ENCODE peak calls at places on chromosomes 2 and 18, in ten cellular contexts. One of them, this sample, is unnamed.

GRCh38 chr2:112345030-112346027 is 69.9 kb downstream of the ZC3H6 start:
- ATAC-seq in right cardiac atrium: no peak
- ATAC-seq in left colon: no peak
- ATAC-seq in K562: peak; percentile 87
- ATAC-seq in activated T-cell treated with anti-CD3 and anti-CD28 coated beads, Interleukin-2, amount 50 U/mL, for 72 hours: no peak
- ATAC-seq in upper lobe of right lung: no peak
- ATAC-seq in HCT116: peak; percentile 77
- ATAC-seq in omental fat pad: no peak
- ATAC-seq in activated CD8-positive, alpha-beta T cell treated with anti-CD3 and anti-CD28 coated beads for 36 hours: no peak
- ATAC-seq in left ventricle myocardium superior: no peak
- ATAC-seq in this sample: no peak

GRCh38 chr2:64542071-64543005 is 18.2 kb downstream of the AFTPH start:
- ATAC-seq in HCT116: no peak
- ATAC-seq in left colon: peak; percentile 81
- ATAC-seq in left ventricle myocardium superior: no peak
- ATAC-seq in right cardiac atrium: no peak
- ATAC-seq in omental fat pad: no peak
- ATAC-seq in activated CD8-positive, alpha-beta T cell treated with anti-CD3 and anti-CD28 coated beads for 36 hours: no peak
- ATAC-seq in upper lobe of right lung: no peak
- ATAC-seq in K562: no peak
- ATAC-seq in activated T-cell treated with anti-CD3 and anti-CD28 coated beads, Interleukin-2, amount 50 U/mL, for 72 hours: no peak
- ATAC-seq in this sample: no peak

GRCh38 chr2:128282976-128283810 is 35.5 kb downstream of the HS6ST1 start:
- ATAC-seq in activated T-cell treated with anti-CD3 and anti-CD28 coated beads, Interleukin-2, amount 50 U/mL, for 72 hours: no peak
- ATAC-seq in activated CD8-positive, alpha-beta T cell treated with anti-CD3 and anti-CD28 coated beads for 36 hours: no peak
- ATAC-seq in K562: peak; percentile 83
- ATAC-seq in right cardiac atrium: no peak
- ATAC-seq in left ventricle myocardium superior: peak; percentile 37
- ATAC-seq in upper lobe of right lung: no peak
- ATAC-seq in HCT116: no peak
- ATAC-seq in left colon: no peak
- ATAC-seq in omental fat pad: no peak
- ATAC-seq in this sample: no peak

GRCh38 chr2:106030287-106031268 is 163.5 kb downstream of the UXS1 start:
- ATAC-seq in HCT116: no peak
- ATAC-seq in upper lobe of right lung: peak; percentile 74
- ATAC-seq in omental fat pad: peak; percentile 75
- ATAC-seq in K562: no peak
- ATAC-seq in right cardiac atrium: peak; percentile 82
- ATAC-seq in left colon: peak; percentile 66
- ATAC-seq in activated CD8-positive, alpha-beta T cell treated with anti-CD3 and anti-CD28 coated beads for 36 hours: peak; percentile 95
- ATAC-seq in activated T-cell treated with anti-CD3 and anti-CD28 coated beads, Interleukin-2, amount 50 U/mL, for 72 hours: peak; percentile 89
- ATAC-seq in left ventricle myocardium superior: peak; percentile 91
- ATAC-seq in this sample: peak; percentile 59

GRCh38 chr2:201854221-201854801 is 48.0 kb downstream of the CDK15 start:
- ATAC-seq in activated CD8-positive, alpha-beta T cell treated with anti-CD3 and anti-CD28 coated beads for 36 hours: no peak
- ATAC-seq in activated T-cell treated with anti-CD3 and anti-CD28 coated beads, Interleukin-2, amount 50 U/mL, for 72 hours: peak; percentile 51
- ATAC-seq in HCT116: peak; percentile 47
- ATAC-seq in left colon: no peak
- ATAC-seq in left ventricle myocardium superior: no peak
- ATAC-seq in right cardiac atrium: no peak
- ATAC-seq in K562: no peak
- ATAC-seq in upper lobe of right lung: no peak
- ATAC-seq in omental fat pad: no peak
- ATAC-seq in this sample: no peak

GRCh38 chr2:218710334-218710686 is 325 bp upstream of the TTLL4 start:
- ATAC-seq in right cardiac atrium: no peak
- ATAC-seq in K562: peak; percentile 2
- ATAC-seq in omental fat pad: no peak
- ATAC-seq in left ventricle myocardium superior: peak; percentile 2
- ATAC-seq in activated CD8-positive, alpha-beta T cell treated with anti-CD3 and anti-CD28 coated beads for 36 hours: no peak
- ATAC-seq in upper lobe of right lung: no peak
- ATAC-seq in HCT116: peak; percentile 1
- ATAC-seq in left colon: no peak
- ATAC-seq in activated T-cell treated with anti-CD3 and anti-CD28 coated beads, Interleukin-2, amount 50 U/mL, for 72 hours: no peak
- ATAC-seq in this sample: no peak

GRCh38 chr2:38535404-38535744 is 67.4 kb downstream of the HNRNPLL start:
- ATAC-seq in activated CD8-positive, alpha-beta T cell treated with anti-CD3 and anti-CD28 coated beads for 36 hours: no peak
- ATAC-seq in omental fat pad: peak; percentile 5
- ATAC-seq in right cardiac atrium: no peak
- ATAC-seq in activated T-cell treated with anti-CD3 and anti-CD28 coated beads, Interleukin-2, amount 50 U/mL, for 72 hours: no peak
- ATAC-seq in HCT116: no peak
- ATAC-seq in left colon: no peak
- ATAC-seq in K562: no peak
- ATAC-seq in upper lobe of right lung: no peak
- ATAC-seq in left ventricle myocardium superior: peak; percentile 5
- ATAC-seq in this sample: no peak

GRCh38 chr2:25567406-25567805 is 106.0 kb downstream of the DTNB start:
- ATAC-seq in omental fat pad: no peak
- ATAC-seq in left colon: peak; percentile 82
- ATAC-seq in activated T-cell treated with anti-CD3 and anti-CD28 coated beads, Interleukin-2, amount 50 U/mL, for 72 hours: peak; percentile 43
- ATAC-seq in HCT116: peak; percentile 66
- ATAC-seq in activated CD8-positive, alpha-beta T cell treated with anti-CD3 and anti-CD28 coated beads for 36 hours: peak; percentile 68
- ATAC-seq in right cardiac atrium: no peak
- ATAC-seq in upper lobe of right lung: peak; percentile 78
- ATAC-seq in K562: peak; percentile 71
- ATAC-seq in left ventricle myocardium superior: peak; percentile 63
- ATAC-seq in this sample: peak; percentile 66

GRCh38 chr2:232697807-232698110 is 628 bp downstream of the GIGYF2 start:
- ATAC-seq in activated T-cell treated with anti-CD3 and anti-CD28 coated beads, Interleukin-2, amount 50 U/mL, for 72 hours: no peak
- ATAC-seq in activated CD8-positive, alpha-beta T cell treated with anti-CD3 and anti-CD28 coated beads for 36 hours: no peak
- ATAC-seq in left ventricle myocardium superior: peak; percentile 22
- ATAC-seq in omental fat pad: peak; percentile 31
- ATAC-seq in K562: peak; percentile 67
- ATAC-seq in upper lobe of right lung: no peak
- ATAC-seq in HCT116: no peak
- ATAC-seq in left colon: no peak
- ATAC-seq in right cardiac atrium: peak; percentile 39
- ATAC-seq in this sample: no peak

GRCh38 chr2:28683100-28683706 is 68.4 kb upstream of the PPP1CB start:
- ATAC-seq in omental fat pad: no peak
- ATAC-seq in HCT116: peak; percentile 77
- ATAC-seq in activated CD8-positive, alpha-beta T cell treated with anti-CD3 and anti-CD28 coated beads for 36 hours: no peak
- ATAC-seq in left colon: peak; percentile 64
- ATAC-seq in activated T-cell treated with anti-CD3 and anti-CD28 coated beads, Interleukin-2, amount 50 U/mL, for 72 hours: no peak
- ATAC-seq in right cardiac atrium: peak; percentile 82
- ATAC-seq in K562: peak; percentile 87
- ATAC-seq in upper lobe of right lung: peak; percentile 71
- ATAC-seq in left ventricle myocardium superior: peak; percentile 92
- ATAC-seq in this sample: no peak

GRCh38 chr18:56576826-56577573 is 61.4 kb downstream of the TXNL1 start:
- ATAC-seq in activated CD8-positive, alpha-beta T cell treated with anti-CD3 and anti-CD28 coated beads for 36 hours: no peak
- ATAC-seq in K562: no peak
- ATAC-seq in upper lobe of right lung: no peak
- ATAC-seq in left colon: no peak
- ATAC-seq in left ventricle myocardium superior: peak; percentile 92
- ATAC-seq in HCT116: no peak
- ATAC-seq in right cardiac atrium: peak; percentile 77
- ATAC-seq in omental fat pad: no peak
- ATAC-seq in activated T-cell treated with anti-CD3 and anti-CD28 coated beads, Interleukin-2, amount 50 U/mL, for 72 hours: no peak
- ATAC-seq in this sample: no peak

GRCh38 chr2:159108178-159108893 is 139.9 kb downstream of the TANC1 start:
- ATAC-seq in activated T-cell treated with anti-CD3 and anti-CD28 coated beads, Interleukin-2, amount 50 U/mL, for 72 hours: no peak
- ATAC-seq in activated CD8-positive, alpha-beta T cell treated with anti-CD3 and anti-CD28 coated beads for 36 hours: no peak
- ATAC-seq in upper lobe of right lung: no peak
- ATAC-seq in left colon: no peak
- ATAC-seq in HCT116: no peak
- ATAC-seq in left ventricle myocardium superior: peak; percentile 79
- ATAC-seq in omental fat pad: no peak
- ATAC-seq in right cardiac atrium: peak; percentile 75
- ATAC-seq in K562: no peak
- ATAC-seq in this sample: peak; percentile 86

GRCh38 chr2:75896779-75897366 is 186.2 kb upstream of the GCFC2 start:
- ATAC-seq in left colon: peak; percentile 54
- ATAC-seq in omental fat pad: no peak
- ATAC-seq in activated CD8-positive, alpha-beta T cell treated with anti-CD3 and anti-CD28 coated beads for 36 hours: no peak
- ATAC-seq in activated T-cell treated with anti-CD3 and anti-CD28 coated beads, Interleukin-2, amount 50 U/mL, for 72 hours: no peak
- ATAC-seq in K562: peak; percentile 81
- ATAC-seq in HCT116: no peak
- ATAC-seq in upper lobe of right lung: peak; percentile 68
- ATAC-seq in right cardiac atrium: no peak
- ATAC-seq in left ventricle myocardium superior: no peak
- ATAC-seq in this sample: no peak

GRCh38 chr18:63208676-63209075 is 110.9 kb downstream of the BCL2 start:
- ATAC-seq in right cardiac atrium: peak; percentile 51
- ATAC-seq in activated CD8-positive, alpha-beta T cell treated with anti-CD3 and anti-CD28 coated beads for 36 hours: no peak
- ATAC-seq in HCT116: no peak
- ATAC-seq in omental fat pad: no peak
- ATAC-seq in K562: no peak
- ATAC-seq in left ventricle myocardium superior: peak; percentile 68
- ATAC-seq in upper lobe of right lung: no peak
- ATAC-seq in activated T-cell treated with anti-CD3 and anti-CD28 coated beads, Interleukin-2, amount 50 U/mL, for 72 hours: no peak
- ATAC-seq in left colon: no peak
- ATAC-seq in this sample: no peak

GRCh38 chr2:18491577-18491976 is 68.9 kb downstream of the RDH14 start:
- ATAC-seq in HCT116: no peak
- ATAC-seq in omental fat pad: no peak
- ATAC-seq in left colon: no peak
- ATAC-seq in right cardiac atrium: no peak
- ATAC-seq in activated CD8-positive, alpha-beta T cell treated with anti-CD3 and anti-CD28 coated beads for 36 hours: no peak
- ATAC-seq in activated T-cell treated with anti-CD3 and anti-CD28 coated beads, Interleukin-2, amount 50 U/mL, for 72 hours: no peak
- ATAC-seq in K562: no peak
- ATAC-seq in upper lobe of right lung: no peak
- ATAC-seq in left ventricle myocardium superior: no peak
- ATAC-seq in this sample: no peak

GRCh38 chr2:74513605-74514367 is 464 bp upstream of the TLX2 start:
- ATAC-seq in right cardiac atrium: no peak
- ATAC-seq in left ventricle myocardium superior: no peak
- ATAC-seq in left colon: peak; percentile 5
- ATAC-seq in activated T-cell treated with anti-CD3 and anti-CD28 coated beads, Interleukin-2, amount 50 U/mL, for 72 hours: peak; percentile 49
- ATAC-seq in HCT116: no peak
- ATAC-seq in upper lobe of right lung: no peak
- ATAC-seq in activated CD8-positive, alpha-beta T cell treated with anti-CD3 and anti-CD28 coated beads for 36 hours: peak; percentile 22
- ATAC-seq in K562: no peak
- ATAC-seq in omental fat pad: no peak
- ATAC-seq in this sample: no peak

GRCh38 chr18:21109936-21110666 is 1.5 kb downstream of the ROCK1 start:
- ATAC-seq in activated CD8-positive, alpha-beta T cell treated with anti-CD3 and anti-CD28 coated beads for 36 hours: no peak
- ATAC-seq in HCT116: no peak
- ATAC-seq in left ventricle myocardium superior: no peak
- ATAC-seq in left colon: no peak
- ATAC-seq in K562: peak; percentile 1
- ATAC-seq in omental fat pad: no peak
- ATAC-seq in right cardiac atrium: no peak
- ATAC-seq in activated T-cell treated with anti-CD3 and anti-CD28 coated beads, Interleukin-2, amount 50 U/mL, for 72 hours: peak; percentile 10
- ATAC-seq in upper lobe of right lung: no peak
- ATAC-seq in this sample: no peak

GRCh38 chr2:58032016-58032750 is 14.4 kb upstream of the VRK2 start:
- ATAC-seq in left ventricle myocardium superior: no peak
- ATAC-seq in omental fat pad: no peak
- ATAC-seq in activated T-cell treated with anti-CD3 and anti-CD28 coated beads, Interleukin-2, amount 50 U/mL, for 72 hours: no peak
- ATAC-seq in left colon: no peak
- ATAC-seq in HCT116: no peak
- ATAC-seq in activated CD8-positive, alpha-beta T cell treated with anti-CD3 and anti-CD28 coated beads for 36 hours: no peak
- ATAC-seq in K562: peak; percentile 66
- ATAC-seq in right cardiac atrium: peak; percentile 45
- ATAC-seq in upper lobe of right lung: peak; percentile 63
- ATAC-seq in this sample: peak; percentile 20

GRCh38 chr2:21270658-21271057 is 146.9 kb downstream of the TDRD15 start:
- ATAC-seq in omental fat pad: no peak
- ATAC-seq in upper lobe of right lung: peak; percentile 51
- ATAC-seq in left colon: no peak
- ATAC-seq in left ventricle myocardium superior: peak; percentile 79
- ATAC-seq in HCT116: no peak
- ATAC-seq in right cardiac atrium: peak; percentile 81
- ATAC-seq in activated T-cell treated with anti-CD3 and anti-CD28 coated beads, Interleukin-2, amount 50 U/mL, for 72 hours: no peak
- ATAC-seq in K562: peak; percentile 50
- ATAC-seq in activated CD8-positive, alpha-beta T cell treated with anti-CD3 and anti-CD28 coated beads for 36 hours: no peak
- ATAC-seq in this sample: peak; percentile 8

GRCh38 chr2:60446413-60447358 is 106.8 kb downstream of the BCL11A start:
- ATAC-seq in omental fat pad: no peak
- ATAC-seq in right cardiac atrium: no peak
- ATAC-seq in K562: no peak
- ATAC-seq in activated T-cell treated with anti-CD3 and anti-CD28 coated beads, Interleukin-2, amount 50 U/mL, for 72 hours: no peak
- ATAC-seq in upper lobe of right lung: no peak
- ATAC-seq in activated CD8-positive, alpha-beta T cell treated with anti-CD3 and anti-CD28 coated beads for 36 hours: peak; percentile 47
- ATAC-seq in left colon: no peak
- ATAC-seq in left ventricle myocardium superior: no peak
- ATAC-seq in HCT116: no peak
- ATAC-seq in this sample: peak; percentile 68

GRCh38 chr2:85547089-85547858 is 8.3 kb downstream of the MAT2A start:
- ATAC-seq in right cardiac atrium: no peak
- ATAC-seq in activated CD8-positive, alpha-beta T cell treated with anti-CD3 and anti-CD28 coated beads for 36 hours: no peak
- ATAC-seq in left ventricle myocardium superior: no peak
- ATAC-seq in HCT116: peak; percentile 5
- ATAC-seq in omental fat pad: no peak
- ATAC-seq in activated T-cell treated with anti-CD3 and anti-CD28 coated beads, Interleukin-2, amount 50 U/mL, for 72 hours: no peak
- ATAC-seq in left colon: peak; percentile 14
- ATAC-seq in upper lobe of right lung: no peak
- ATAC-seq in K562: peak; percentile 4
- ATAC-seq in this sample: no peak

GRCh38 chr18:8858888-8859511 is 153.6 kb downstream of the MTCL1 start:
- ATAC-seq in upper lobe of right lung: peak; percentile 85
- ATAC-seq in omental fat pad: peak; percentile 88
- ATAC-seq in K562: peak; percentile 58
- ATAC-seq in left ventricle myocardium superior: peak; percentile 49
- ATAC-seq in left colon: no peak
- ATAC-seq in activated CD8-positive, alpha-beta T cell treated with anti-CD3 and anti-CD28 coated beads for 36 hours: no peak
- ATAC-seq in right cardiac atrium: peak; percentile 61
- ATAC-seq in activated T-cell treated with anti-CD3 and anti-CD28 coated beads, Interleukin-2, amount 50 U/mL, for 72 hours: no peak
- ATAC-seq in HCT116: peak; percentile 38
- ATAC-seq in this sample: peak; percentile 95

GRCh38 chr2:10332402-10333246 is 29.9 kb downstream of the HPCAL1 start:
- ATAC-seq in K562: peak; percentile 70
- ATAC-seq in HCT116: no peak
- ATAC-seq in omental fat pad: no peak
- ATAC-seq in left ventricle myocardium superior: no peak
- ATAC-seq in upper lobe of right lung: no peak
- ATAC-seq in right cardiac atrium: no peak
- ATAC-seq in left colon: no peak
- ATAC-seq in activated T-cell treated with anti-CD3 and anti-CD28 coated beads, Interleukin-2, amount 50 U/mL, for 72 hours: peak; percentile 5
- ATAC-seq in activated CD8-positive, alpha-beta T cell treated with anti-CD3 and anti-CD28 coated beads for 36 hours: peak; percentile 38
- ATAC-seq in this sample: no peak

GRCh38 chr18:31101148-31102019 is 837 bp downstream of the DSC2 start:
- ATAC-seq in omental fat pad: peak; percentile 58
- ATAC-seq in upper lobe of right lung: peak; percentile 90
- ATAC-seq in K562: peak; percentile 74
- ATAC-seq in activated CD8-positive, alpha-beta T cell treated with anti-CD3 and anti-CD28 coated beads for 36 hours: no peak
- ATAC-seq in left colon: peak; percentile 70
- ATAC-seq in HCT116: peak; percentile 60
- ATAC-seq in right cardiac atrium: peak; percentile 93
- ATAC-seq in left ventricle myocardium superior: peak; percentile 92
- ATAC-seq in activated T-cell treated with anti-CD3 and anti-CD28 coated beads, Interleukin-2, amount 50 U/mL, for 72 hours: no peak
- ATAC-seq in this sample: peak; percentile 43

GRCh38 chr2:58019209-58019608 is 27.4 kb upstream of the VRK2 start:
- ATAC-seq in K562: no peak
- ATAC-seq in right cardiac atrium: no peak
- ATAC-seq in left ventricle myocardium superior: no peak
- ATAC-seq in upper lobe of right lung: no peak
- ATAC-seq in omental fat pad: no peak
- ATAC-seq in left colon: no peak
- ATAC-seq in activated CD8-positive, alpha-beta T cell treated with anti-CD3 and anti-CD28 coated beads for 36 hours: no peak
- ATAC-seq in HCT116: no peak
- ATAC-seq in activated T-cell treated with anti-CD3 and anti-CD28 coated beads, Interleukin-2, amount 50 U/mL, for 72 hours: no peak
- ATAC-seq in this sample: no peak

GRCh38 chr2:176268976-176269318 is 295 bp upstream of the MTX2 start:
- ATAC-seq in omental fat pad: no peak
- ATAC-seq in left colon: peak; percentile 32
- ATAC-seq in K562: no peak
- ATAC-seq in activated CD8-positive, alpha-beta T cell treated with anti-CD3 and anti-CD28 coated beads for 36 hours: peak; percentile 27
- ATAC-seq in upper lobe of right lung: no peak
- ATAC-seq in left ventricle myocardium superior: no peak
- ATAC-seq in HCT116: no peak
- ATAC-seq in activated T-cell treated with anti-CD3 and anti-CD28 coated beads, Interleukin-2, amount 50 U/mL, for 72 hours: peak; percentile 38
- ATAC-seq in right cardiac atrium: no peak
- ATAC-seq in this sample: no peak

GRCh38 chr2:118737690-118738089 is 109.8 kb downstream of the EN1 start:
- ATAC-seq in K562: peak; percentile 16
- ATAC-seq in activated CD8-positive, alpha-beta T cell treated with anti-CD3 and anti-CD28 coated beads for 36 hours: no peak
- ATAC-seq in upper lobe of right lung: no peak
- ATAC-seq in right cardiac atrium: no peak
- ATAC-seq in HCT116: no peak
- ATAC-seq in left ventricle myocardium superior: no peak
- ATAC-seq in omental fat pad: no peak
- ATAC-seq in activated T-cell treated with anti-CD3 and anti-CD28 coated beads, Interleukin-2, amount 50 U/mL, for 72 hours: no peak
- ATAC-seq in left colon: no peak
- ATAC-seq in this sample: peak; percentile 79

This sample was measured in esophagus mucosa.